ENCODE peak calls at places on chromosomes 2 and 18, in five cellular contexts. One of them, this sample, is unnamed.

GRCh38 chr2:46213906-46214305 is 83.3 kb upstream of the EPAS1 start:
- DNase-seq in HL-60: no peak
- DNase-seq in CMK: no peak
- DNase-seq in NCI-H82: no peak
- DNase-seq in activated CD4-positive, alpha-beta T cell treated with anti-CD3 and anti-CD28 coated beads, Interleukin-2, amount 50 U/mL, for 1 hour: no peak
- DNase-seq in this sample: no peak

GRCh38 chr2:72757177-72757775 is 68.6 kb downstream of the EXOC6B start:
- DNase-seq in HL-60: no peak
- DNase-seq in CMK: peak
- DNase-seq in NCI-H82: no peak
- DNase-seq in activated CD4-positive, alpha-beta T cell treated with anti-CD3 and anti-CD28 coated beads, Interleukin-2, amount 50 U/mL, for 1 hour: no peak
- DNase-seq in this sample: no peak

GRCh38 chr2:120511546-120512320 is 165.8 kb downstream of the INHBB start:
- DNase-seq in HL-60: no peak
- DNase-seq in CMK: no peak
- DNase-seq in NCI-H82: no peak
- DNase-seq in activated CD4-positive, alpha-beta T cell treated with anti-CD3 and anti-CD28 coated beads, Interleukin-2, amount 50 U/mL, for 1 hour: no peak
- DNase-seq in this sample: no peak

GRCh38 chr18:9779630-9780029 is 71.5 kb downstream of the RAB31 start:
- DNase-seq in HL-60: peak
- DNase-seq in CMK: no peak
- DNase-seq in NCI-H82: no peak
- DNase-seq in activated CD4-positive, alpha-beta T cell treated with anti-CD3 and anti-CD28 coated beads, Interleukin-2, amount 50 U/mL, for 1 hour: no peak
- DNase-seq in this sample: peak

GRCh38 chr2:217890445-217890844 is 112.3 kb downstream of the TNS1 start:
- DNase-seq in HL-60: no peak
- DNase-seq in CMK: no peak
- DNase-seq in NCI-H82: peak
- DNase-seq in activated CD4-positive, alpha-beta T cell treated with anti-CD3 and anti-CD28 coated beads, Interleukin-2, amount 50 U/mL, for 1 hour: no peak
- DNase-seq in this sample: no peak

GRCh38 chr2:118942012-118942411 is at the start of gene MARCO:
- DNase-seq in HL-60: no peak
- DNase-seq in CMK: no peak
- DNase-seq in NCI-H82: no peak
- DNase-seq in activated CD4-positive, alpha-beta T cell treated with anti-CD3 and anti-CD28 coated beads, Interleukin-2, amount 50 U/mL, for 1 hour: no peak
- DNase-seq in this sample: no peak

GRCh38 chr2:224947566-224947965 is 94.7 kb downstream of the DOCK10 start:
- DNase-seq in HL-60: no peak
- DNase-seq in CMK: no peak
- DNase-seq in NCI-H82: no peak
- DNase-seq in activated CD4-positive, alpha-beta T cell treated with anti-CD3 and anti-CD28 coated beads, Interleukin-2, amount 50 U/mL, for 1 hour: no peak
- DNase-seq in this sample: no peak

GRCh38 chr2:9003616-9004337 is at the start of gene MBOAT2:
- DNase-seq in HL-60: no peak
- DNase-seq in CMK: peak
- DNase-seq in NCI-H82: peak
- DNase-seq in activated CD4-positive, alpha-beta T cell treated with anti-CD3 and anti-CD28 coated beads, Interleukin-2, amount 50 U/mL, for 1 hour: peak
- DNase-seq in this sample: peak

GRCh38 chr2:94982661-94983060 is 42.8 kb upstream of the MAL start:
- DNase-seq in HL-60: no peak
- DNase-seq in CMK: no peak
- DNase-seq in NCI-H82: no peak
- DNase-seq in activated CD4-positive, alpha-beta T cell treated with anti-CD3 and anti-CD28 coated beads, Interleukin-2, amount 50 U/mL, for 1 hour: no peak
- DNase-seq in this sample: no peak

GRCh38 chr18:45248240-45248903 is 366.9 kb upstream of the SLC14A2 start:
- DNase-seq in HL-60: no peak
- DNase-seq in CMK: no peak
- DNase-seq in NCI-H82: no peak
- DNase-seq in activated CD4-positive, alpha-beta T cell treated with anti-CD3 and anti-CD28 coated beads, Interleukin-2, amount 50 U/mL, for 1 hour: no peak
- DNase-seq in this sample: no peak

GRCh38 chr2:55618649-55619055 is 1.2 kb upstream of the PPP4R3B start:
- DNase-seq in HL-60: peak
- DNase-seq in CMK: peak
- DNase-seq in NCI-H82: peak
- DNase-seq in activated CD4-positive, alpha-beta T cell treated with anti-CD3 and anti-CD28 coated beads, Interleukin-2, amount 50 U/mL, for 1 hour: peak
- DNase-seq in this sample: peak

GRCh38 chr2:210655229-210655628 is 98.8 kb downstream of the CPS1 start:
- DNase-seq in HL-60: no peak
- DNase-seq in CMK: no peak
- DNase-seq in NCI-H82: no peak
- DNase-seq in activated CD4-positive, alpha-beta T cell treated with anti-CD3 and anti-CD28 coated beads, Interleukin-2, amount 50 U/mL, for 1 hour: no peak
- DNase-seq in this sample: no peak

GRCh38 chr2:73877071-73877802 is 15.6 kb upstream of the ACTG2 start:
- DNase-seq in HL-60: peak
- DNase-seq in CMK: no peak
- DNase-seq in NCI-H82: no peak
- DNase-seq in activated CD4-positive, alpha-beta T cell treated with anti-CD3 and anti-CD28 coated beads, Interleukin-2, amount 50 U/mL, for 1 hour: no peak
- DNase-seq in this sample: peak

GRCh38 chr2:128435576-128436497 is 117.2 kb upstream of the HS6ST1 start:
- DNase-seq in HL-60: no peak
- DNase-seq in CMK: no peak
- DNase-seq in NCI-H82: peak
- DNase-seq in activated CD4-positive, alpha-beta T cell treated with anti-CD3 and anti-CD28 coated beads, Interleukin-2, amount 50 U/mL, for 1 hour: no peak
- DNase-seq in this sample: no peak

GRCh38 chr18:24603151-24603550 is 142.7 kb downstream of the HRH4 start:
- DNase-seq in HL-60: no peak
- DNase-seq in CMK: no peak
- DNase-seq in NCI-H82: no peak
- DNase-seq in activated CD4-positive, alpha-beta T cell treated with anti-CD3 and anti-CD28 coated beads, Interleukin-2, amount 50 U/mL, for 1 hour: no peak
- DNase-seq in this sample: no peak

GRCh38 chr2:43469094-43469493 is 126.7 kb downstream of the THADA start:
- DNase-seq in HL-60: no peak
- DNase-seq in CMK: no peak
- DNase-seq in NCI-H82: no peak
- DNase-seq in activated CD4-positive, alpha-beta T cell treated with anti-CD3 and anti-CD28 coated beads, Interleukin-2, amount 50 U/mL, for 1 hour: no peak
- DNase-seq in this sample: no peak

GRCh38 chr18:56799756-56800155 is 148.6 kb downstream of the WDR7 start:
- DNase-seq in HL-60: no peak
- DNase-seq in CMK: no peak
- DNase-seq in NCI-H82: no peak
- DNase-seq in activated CD4-positive, alpha-beta T cell treated with anti-CD3 and anti-CD28 coated beads, Interleukin-2, amount 50 U/mL, for 1 hour: no peak
- DNase-seq in this sample: no peak

GRCh38 chr2:145091011-145091744 is 571.3 kb upstream of the ZEB2 start:
- DNase-seq in HL-60: no peak
- DNase-seq in CMK: no peak
- DNase-seq in NCI-H82: no peak
- DNase-seq in activated CD4-positive, alpha-beta T cell treated with anti-CD3 and anti-CD28 coated beads, Interleukin-2, amount 50 U/mL, for 1 hour: no peak
- DNase-seq in this sample: no peak

GRCh38 chr2:143901185-143901842 is 618.6 kb downstream of the ZEB2 start:
- DNase-seq in HL-60: no peak
- DNase-seq in CMK: no peak
- DNase-seq in NCI-H82: no peak
- DNase-seq in activated CD4-positive, alpha-beta T cell treated with anti-CD3 and anti-CD28 coated beads, Interleukin-2, amount 50 U/mL, for 1 hour: no peak
- DNase-seq in this sample: no peak

GRCh38 chr2:175154670-175155082 is 13.3 kb downstream of the ATF2 start:
- DNase-seq in HL-60: no peak
- DNase-seq in CMK: no peak
- DNase-seq in NCI-H82: no peak
- DNase-seq in activated CD4-positive, alpha-beta T cell treated with anti-CD3 and anti-CD28 coated beads, Interleukin-2, amount 50 U/mL, for 1 hour: no peak
- DNase-seq in this sample: no peak

GRCh38 chr2:128412181-128412871 is 93.7 kb upstream of the HS6ST1 start:
- DNase-seq in HL-60: no peak
- DNase-seq in CMK: no peak
- DNase-seq in NCI-H82: no peak
- DNase-seq in activated CD4-positive, alpha-beta T cell treated with anti-CD3 and anti-CD28 coated beads, Interleukin-2, amount 50 U/mL, for 1 hour: no peak
- DNase-seq in this sample: no peak

GRCh38 chr2:21270658-21271057 is 146.9 kb downstream of the TDRD15 start:
- DNase-seq in HL-60: no peak
- DNase-seq in CMK: no peak
- DNase-seq in NCI-H82: no peak
- DNase-seq in activated CD4-positive, alpha-beta T cell treated with anti-CD3 and anti-CD28 coated beads, Interleukin-2, amount 50 U/mL, for 1 hour: no peak
- DNase-seq in this sample: no peak

GRCh38 chr2:221779614-221780067 is 207.5 kb upstream of the EPHA4 start:
- DNase-seq in HL-60: no peak
- DNase-seq in CMK: no peak
- DNase-seq in NCI-H82: no peak
- DNase-seq in activated CD4-positive, alpha-beta T cell treated with anti-CD3 and anti-CD28 coated beads, Interleukin-2, amount 50 U/mL, for 1 hour: no peak
- DNase-seq in this sample: no peak

GRCh38 chr2:40488927-40489677 is 37.2 kb upstream of the SLC8A1 start:
- DNase-seq in HL-60: peak
- DNase-seq in CMK: no peak
- DNase-seq in NCI-H82: no peak
- DNase-seq in activated CD4-positive, alpha-beta T cell treated with anti-CD3 and anti-CD28 coated beads, Interleukin-2, amount 50 U/mL, for 1 hour: no peak
- DNase-seq in this sample: no peak

GRCh38 chr2:205627085-205627484 is 55.2 kb upstream of the NRP2 start:
- DNase-seq in HL-60: no peak
- DNase-seq in CMK: no peak
- DNase-seq in NCI-H82: no peak
- DNase-seq in activated CD4-positive, alpha-beta T cell treated with anti-CD3 and anti-CD28 coated beads, Interleukin-2, amount 50 U/mL, for 1 hour: no peak
- DNase-seq in this sample: no peak

GRCh38 chr2:70418514-70418913 is 116.6 kb upstream of the FAM136A start:
- DNase-seq in HL-60: peak
- DNase-seq in CMK: no peak
- DNase-seq in NCI-H82: no peak
- DNase-seq in activated CD4-positive, alpha-beta T cell treated with anti-CD3 and anti-CD28 coated beads, Interleukin-2, amount 50 U/mL, for 1 hour: no peak
- DNase-seq in this sample: no peak

GRCh38 chr2:96195410-96196071 is 13.1 kb downstream of the STARD7 start:
- DNase-seq in HL-60: no peak
- DNase-seq in CMK: no peak
- DNase-seq in NCI-H82: no peak
- DNase-seq in activated CD4-positive, alpha-beta T cell treated with anti-CD3 and anti-CD28 coated beads, Interleukin-2, amount 50 U/mL, for 1 hour: no peak
- DNase-seq in this sample: no peak

GRCh38 chr2:199085201-199085750 is 372.5 kb downstream of the SATB2 start:
- DNase-seq in HL-60: no peak
- DNase-seq in CMK: no peak
- DNase-seq in NCI-H82: no peak
- DNase-seq in activated CD4-positive, alpha-beta T cell treated with anti-CD3 and anti-CD28 coated beads, Interleukin-2, amount 50 U/mL, for 1 hour: no peak
- DNase-seq in this sample: no peak